ENCODE peak calls at places on chromosome 20, in five cellular contexts. A is upper lobe of right lung, E is heart left ventricle, S is esophagus squamous epithelium, F is uterus. R is an unnamed sample.

GRCh38 chr20:4956200-4956810 is 45.0 kb downstream of the SLC23A2 start:
- DNase-seq in S (no peak), A (no peak), E (no peak), F (no peak), R (peak)

GRCh38 chr20:49794336-49795124 is 18.1 kb upstream of the SLC9A8 start:
- DNase-seq in A (peak), E (no peak), S (no peak), F (no peak), R (no peak)

GRCh38 chr20:44810391-44811149 is at the start of gene RIMS4:
- DNase-seq in E (no peak), A (no peak), F (no peak), S (no peak), R (no peak)

GRCh38 chr20:58155148-58155925 is 73.1 kb downstream of the ANKRD60 start:
- DNase-seq in A (no peak), E (no peak), F (no peak), S (no peak), R (no peak)

GRCh38 chr20:29318871-29319461 is 1938.5 kb upstream of the DEFB115 start:
- DNase-seq in S (no peak), F (no peak), A (no peak), E (no peak), R (no peak)

GRCh38 chr20:53040678-53041674 is 68.8 kb downstream of the TSHZ2 start:
- DNase-seq in E (peak), S (no peak), F (peak), A (no peak), R (no peak)

GRCh38 chr20:50308513-50309279 is 118.1 kb downstream of the CEBPB start:
- DNase-seq in E (peak), F (peak), A (peak), S (peak), R (peak)

GRCh38 chr20:50330504-50331313 is 140.1 kb downstream of the CEBPB start:
- DNase-seq in S (no peak), F (no peak), A (no peak), E (no peak), R (no peak)

GRCh38 chr20:59123011-59123676 is 40.5 kb upstream of the ZNF831 start:
- DNase-seq in A (no peak), F (no peak), E (no peak), S (no peak), R (no peak)

GRCh38 chr20:58709703-58710039 is 17.1 kb downstream of the NPEPL1 start:
- DNase-seq in S (no peak), E (no peak), F (no peak), A (no peak), R (no peak)

GRCh38 chr20:11738852-11739251 is 178.8 kb upstream of the BTBD3 start:
- DNase-seq in A (no peak), F (no peak), E (no peak), S (no peak), R (no peak)

GRCh38 chr20:40954521-40955165 is 74.0 kb upstream of the TOP1 start:
- DNase-seq in S (no peak), A (no peak), F (no peak), E (no peak), R (no peak)

GRCh38 chr20:37902504-37903313 is at the start of gene VSTM2L:
- DNase-seq in F (no peak), S (no peak), A (peak), E (no peak), R (peak)

GRCh38 chr20:22729180-22729579 is 144.8 kb upstream of the FOXA2 start:
- DNase-seq in S (no peak), F (no peak), E (no peak), A (no peak), R (no peak)

GRCh38 chr20:38748863-38749153 is 548 bp downstream of the ACTR5 start:
- DNase-seq in E (no peak), A (no peak), F (no peak), S (no peak), R (no peak)

GRCh38 chr20:31485450-31486339 is 10.6 kb downstream of the REM1 start:
- DNase-seq in E (peak), F (peak), A (peak), S (no peak), R (peak)

GRCh38 chr20:36470482-36471062 is 70.7 kb upstream of the MYL9 start:
- DNase-seq in F (no peak), E (no peak), S (no peak), A (no peak), R (no peak)

GRCh38 chr20:36471885-36472642 is 69.3 kb upstream of the MYL9 start:
- DNase-seq in E (no peak), F (no peak), S (no peak), A (no peak), R (no peak)

GRCh38 chr20:36474563-36474962 is 66.8 kb upstream of the MYL9 start:
- DNase-seq in F (no peak), S (no peak), E (no peak), A (no peak), R (no peak)

GRCh38 chr20:36472656-36473071 is 68.7 kb upstream of the MYL9 start:
- DNase-seq in A (peak), S (no peak), F (peak), E (peak), R (no peak)

DNA sequence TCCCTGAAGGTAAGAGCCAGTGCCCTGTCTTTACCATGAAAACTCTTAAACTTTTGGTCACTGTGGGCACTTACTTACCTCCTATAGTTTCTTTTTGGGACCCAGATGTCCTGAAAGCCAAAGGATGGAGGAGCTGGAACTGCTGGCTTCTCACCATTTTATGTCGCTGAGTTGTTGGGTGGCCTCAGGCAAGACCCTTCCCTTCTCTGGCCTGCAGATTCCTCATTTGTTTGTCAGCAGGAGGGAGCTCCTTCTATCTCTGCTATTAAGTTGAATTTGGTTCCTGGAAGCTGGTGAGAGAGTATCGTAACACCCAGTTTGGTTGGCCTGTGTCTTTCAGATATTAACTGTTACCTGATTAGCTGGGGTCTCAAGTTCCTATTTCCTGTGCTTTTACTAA is 68.2 kb upstream of the MYL9 start:
- DNase-seq in S (no peak), E (no peak), F (no peak), A (no peak), R (no peak)
- H3K4me3 ChIP-seq in S (no peak), E (no peak), F (no peak), A (no peak), R (no peak)

DNA sequence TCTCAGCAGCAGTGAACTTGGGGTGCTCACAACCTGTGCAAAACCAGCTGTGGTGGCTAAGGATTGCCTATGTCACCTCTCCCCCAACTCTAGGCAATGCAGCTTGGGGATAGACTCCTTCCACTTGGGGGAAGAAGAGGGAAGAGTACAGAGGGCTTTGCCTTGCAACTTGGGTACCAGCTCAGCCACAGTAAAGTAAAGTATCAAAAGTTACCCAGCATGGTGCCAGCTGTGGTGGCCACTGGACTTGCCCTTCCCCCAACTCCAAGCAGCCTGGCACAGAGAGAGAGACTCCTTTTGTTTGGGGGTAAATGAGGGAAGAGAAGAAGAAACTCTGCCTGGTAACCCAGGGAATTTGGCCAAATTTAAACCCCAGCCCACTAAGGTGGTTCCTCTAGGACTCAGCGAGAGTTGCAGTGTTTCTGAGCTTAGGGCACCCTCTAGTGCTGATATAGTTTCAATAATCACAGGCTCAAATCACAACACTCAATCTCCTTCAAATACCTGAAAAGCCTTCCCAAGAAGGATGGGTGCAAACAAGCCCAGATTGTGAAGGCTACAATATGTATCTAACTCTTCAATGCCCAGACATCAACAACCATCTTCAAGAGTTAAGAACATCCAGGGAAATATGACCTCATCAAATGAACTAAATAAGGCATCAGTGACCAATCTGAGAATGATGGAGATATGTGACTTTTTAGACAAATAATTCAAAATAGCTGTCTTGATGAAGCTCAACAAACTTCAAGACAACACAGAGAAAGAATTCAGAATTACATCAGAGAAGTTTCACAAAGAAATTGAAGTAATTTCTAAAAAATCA is 7.6 kb upstream of the DEFB129 start:
- DNase-seq in S (no peak), A (no peak), F (no peak), E (no peak), R (peak)
- TF ChIP-seq CTCF in S (no peak), A (peak), F (no peak), E (peak), R (peak)

GRCh38 chr20:61373055-61373399 is 121.0 kb downstream of the CDH4 start:
- DNase-seq in S (no peak), A (no peak), F (no peak), E (no peak), R (no peak)
- H3K4me3 ChIP-seq in S (no peak), A (no peak), F (no peak), E (no peak), R (no peak)

GRCh38 chr20:48332555-48332954 is 495.2 kb downstream of the PREX1 start:
- DNase-seq in F (no peak), S (no peak), E (no peak), A (no peak), R (no peak)

GRCh38 chr20:48329216-48329615 is 498.6 kb downstream of the PREX1 start:
- DNase-seq in A (no peak), F (no peak), E (no peak), S (no peak), R (no peak)

GRCh38 chr20:48331518-48332286 is 496.1 kb downstream of the PREX1 start:
- DNase-seq in A (no peak), F (no peak), S (no peak), E (no peak), R (no peak)

GRCh38 chr20:48326868-48327267 is 500.9 kb downstream of the PREX1 start:
- DNase-seq in E (peak), S (no peak), A (no peak), F (no peak), R (no peak)

GRCh38 chr20:48329676-48330644 is 497.8 kb downstream of the PREX1 start:
- DNase-seq in F (no peak), E (no peak), A (peak), S (no peak), R (peak)
- TF ChIP-seq CTCF in F (no peak), E (peak), A (peak), S (no peak), R (peak)

DNA sequence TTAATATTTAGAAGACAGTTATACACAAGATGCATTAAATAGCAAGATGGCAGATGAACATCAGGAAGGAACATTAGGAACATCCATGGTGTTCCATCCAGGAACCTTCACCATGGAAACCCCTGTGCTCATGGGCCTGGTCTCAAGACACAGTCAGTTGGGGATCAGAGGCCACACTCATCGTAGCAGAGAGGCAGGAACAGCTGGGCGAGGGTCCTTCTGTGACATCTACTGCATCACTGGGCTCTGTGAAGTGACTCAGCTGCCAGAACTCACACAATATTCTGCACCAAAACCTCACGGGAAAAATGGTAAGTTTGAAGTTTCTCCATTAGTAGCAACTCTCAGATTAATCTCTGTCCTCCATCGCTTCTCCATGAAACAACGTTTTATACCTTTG is 356.6 kb downstream of the PREX1 start:
- DNase-seq in E (no peak), F (no peak), A (no peak), S (no peak), R (no peak)
- H3K4me3 ChIP-seq in E (no peak), F (no peak), A (no peak), S (no peak), R (no peak)

DNA sequence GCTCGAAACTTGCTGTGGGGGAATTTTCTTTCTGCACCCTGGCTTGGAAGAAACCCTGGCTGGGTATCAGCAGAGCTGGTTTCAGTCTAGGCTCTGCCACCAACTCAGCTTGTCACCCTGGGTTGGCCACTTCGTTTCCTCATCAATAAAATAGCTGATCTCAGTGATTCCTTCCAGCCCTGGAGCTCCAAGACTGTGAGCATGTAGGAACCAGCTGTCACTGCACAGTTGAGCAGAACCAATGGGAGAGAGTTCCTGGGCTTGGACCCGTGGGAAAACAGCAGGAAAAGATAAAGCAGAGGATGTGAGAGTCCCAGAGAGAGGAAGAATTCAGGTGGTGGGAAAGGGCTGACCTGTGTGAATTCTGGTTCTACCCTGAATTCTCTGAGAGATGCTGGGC is 7.6 kb downstream of the CNBD2 start:
- DNase-seq in F (no peak), S (no peak), E (no peak), A (no peak), R (no peak)
- TF ChIP-seq CTCF in F (no peak), S (no peak), E (no peak), A (no peak), R (no peak)

GRCh38 chr20:34049897-34050695 is 56.4 kb downstream of the RALY start:
- DNase-seq in S (no peak), E (no peak), F (no peak), A (no peak), R (no peak)

GRCh38 chr20:34058831-34059230 is 53.2 kb downstream of the EIF2S2 start:
- DNase-seq in E (no peak), A (no peak), S (no peak), F (no peak), R (peak)

GRCh38 chr20:34060970-34061369 is 51.1 kb downstream of the EIF2S2 start:
- DNase-seq in F (no peak), A (no peak), S (no peak), E (no peak), R (no peak)

GRCh38 chr20:34052414-34052813 is 58.7 kb downstream of the RALY start:
- DNase-seq in A (no peak), S (no peak), E (no peak), F (no peak), R (no peak)

GRCh38 chr20:34055290-34055689 is 56.8 kb downstream of the EIF2S2 start:
- DNase-seq in A (no peak), E (no peak), S (no peak), F (no peak), R (no peak)
- H3K4me3 ChIP-seq in A (no peak), E (no peak), S (no peak), F (no peak), R (no peak)

GRCh38 chr20:64225166-64225595 is 30.4 kb upstream of the PCMTD2 start:
- DNase-seq in S (no peak), A (no peak), F (no peak), E (no peak), R (no peak)

GRCh38 chr20:64222851-64223525 is 32.6 kb upstream of the PCMTD2 start:
- DNase-seq in A (no peak), E (no peak), F (no peak), S (no peak), R (no peak)

GRCh38 chr20:64222273-64222672 is 33.3 kb upstream of the PCMTD2 start:
- DNase-seq in S (no peak), A (no peak), F (no peak), E (peak), R (peak)

GRCh38 chr20:64224344-64225165 is 31.0 kb upstream of the PCMTD2 start:
- DNase-seq in S (no peak), F (no peak), E (no peak), A (no peak), R (peak)

DNA sequence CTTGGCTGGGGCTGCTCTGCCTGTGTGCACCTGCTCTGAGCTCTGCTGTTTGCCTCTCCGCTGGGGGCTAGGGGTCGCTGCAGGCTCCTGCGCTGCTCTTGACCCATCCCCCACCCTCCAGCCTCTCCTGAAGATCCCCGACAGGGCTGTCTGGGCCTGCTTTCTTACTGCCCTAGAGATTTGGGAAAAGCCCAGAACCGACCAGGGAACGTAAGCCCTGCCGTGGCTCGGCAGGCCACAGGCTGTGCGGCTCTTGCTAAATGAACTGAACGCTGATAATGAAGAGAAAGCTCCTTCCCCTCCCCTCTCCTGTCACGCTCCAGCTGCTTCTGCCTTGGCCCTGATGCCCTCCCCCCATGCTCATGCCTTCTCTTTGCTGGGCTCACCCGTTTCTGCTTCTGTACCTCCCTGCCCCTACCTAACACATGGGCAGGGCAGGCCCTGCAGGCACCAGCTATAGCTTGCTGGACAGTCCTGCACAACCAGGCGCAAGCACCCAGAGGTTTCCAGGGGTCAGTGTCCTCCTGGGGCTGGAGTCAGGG is 32.0 kb upstream of the PCMTD2 start:
- DNase-seq in S (no peak), F (peak), E (peak), A (no peak), R (peak)
- TF ChIP-seq CTCF in S (no peak), F (no peak), E (peak), A (no peak), R (peak)

GRCh38 chr20:21511850-21512633 is 1.8 kb downstream of the NKX2-2 start:
- DNase-seq in E (no peak), A (no peak), F (no peak), S (no peak), R (no peak)

GRCh38 chr20:21510414-21510971 is 3.4 kb downstream of the NKX2-2 start:
- DNase-seq in A (no peak), F (no peak), E (no peak), S (no peak), R (no peak)

GRCh38 chr20:21510995-21511394 is 2.9 kb downstream of the NKX2-2 start:
- DNase-seq in A (no peak), F (no peak), S (no peak), E (no peak), R (no peak)

GRCh38 chr20:21512634-21513180 is 1.2 kb downstream of the NKX2-2 start:
- DNase-seq in S (no peak), E (no peak), F (no peak), A (no peak), R (no peak)

GRCh38 chr20:21511485-21511849 is 2.4 kb downstream of the NKX2-2 start:
- DNase-seq in E (no peak), F (no peak), S (no peak), A (no peak), R (no peak)
- H3K4me3 ChIP-seq in E (no peak), F (no peak), S (no peak), A (no peak), R (no peak)

GRCh38 chr20:21529863-21530262 is 16.0 kb upstream of the NKX2-2 start:
- DNase-seq in A (no peak), F (no peak), S (no peak), E (no peak), R (no peak)
- TF ChIP-seq CTCF in A (peak), F (no peak), S (no peak), E (no peak), R (no peak)